ENCODE peak calls at places on chromosomes 3 and 15, in six cellular contexts. One of them, this sample, is unnamed.

GRCh38 chr3:4772171-4772804 is 206.9 kb upstream of the BHLHE40 start:
- DNase-seq in A549: no peak
- DNase-seq in ovary: peak; percentile 76
- DNase-seq in transverse colon: peak; percentile 85
- DNase-seq in suprapubic skin: peak; percentile 85
- DNase-seq in sigmoid colon: peak; percentile 93
- DNase-seq in this sample: no peak

GRCh38 chr3:162119651-162120050 is 623.0 kb downstream of the OTOL1 start:
- DNase-seq in A549: no peak
- DNase-seq in ovary: no peak
- DNase-seq in transverse colon: no peak
- DNase-seq in suprapubic skin: no peak
- DNase-seq in sigmoid colon: no peak
- DNase-seq in this sample: no peak

GRCh38 chr3:141469712-141470111 is 17.1 kb upstream of the RASA2 start:
- DNase-seq in A549: no peak
- DNase-seq in ovary: no peak
- DNase-seq in transverse colon: no peak
- DNase-seq in suprapubic skin: no peak
- DNase-seq in sigmoid colon: no peak
- DNase-seq in this sample: no peak

GRCh38 chr15:66196565-66196964 is 57.0 kb downstream of the MEGF11 start:
- DNase-seq in A549: no peak
- DNase-seq in ovary: no peak
- DNase-seq in transverse colon: no peak
- DNase-seq in suprapubic skin: no peak
- DNase-seq in sigmoid colon: no peak
- DNase-seq in this sample: no peak

GRCh38 chr3:151037746-151038145 is 47.7 kb upstream of the MED12L start:
- DNase-seq in A549: peak; percentile 41
- DNase-seq in ovary: peak; percentile 73
- DNase-seq in transverse colon: peak; percentile 9
- DNase-seq in suprapubic skin: no peak
- DNase-seq in sigmoid colon: peak; percentile 62
- DNase-seq in this sample: no peak

GRCh38 chr3:14124223-14124614 is 451 bp downstream of the CHCHD4 start:
- DNase-seq in A549: peak; percentile 63
- DNase-seq in ovary: no peak
- DNase-seq in transverse colon: peak; percentile 80
- DNase-seq in suprapubic skin: peak; percentile 90
- DNase-seq in sigmoid colon: peak; percentile 86
- DNase-seq in this sample: no peak

GRCh38 chr3:123627673-123628670 is 43.1 kb upstream of the HACD2 start:
- DNase-seq in A549: no peak
- DNase-seq in ovary: no peak
- DNase-seq in transverse colon: peak; percentile 47
- DNase-seq in suprapubic skin: no peak
- DNase-seq in sigmoid colon: peak; percentile 94
- DNase-seq in this sample: no peak

GRCh38 chr15:63858448-63858847 is 24.7 kb upstream of the HERC1 start:
- DNase-seq in A549: no peak
- DNase-seq in ovary: no peak
- DNase-seq in transverse colon: no peak
- DNase-seq in suprapubic skin: no peak
- DNase-seq in sigmoid colon: no peak
- DNase-seq in this sample: no peak

GRCh38 chr3:56291244-56291680 is 177.0 kb downstream of the ERC2 start:
- DNase-seq in A549: no peak
- DNase-seq in ovary: no peak
- DNase-seq in transverse colon: no peak
- DNase-seq in suprapubic skin: no peak
- DNase-seq in sigmoid colon: no peak
- DNase-seq in this sample: no peak

GRCh38 chr15:94930441-94930840 is 699.1 kb downstream of the MCTP2 start:
- DNase-seq in A549: no peak
- DNase-seq in ovary: no peak
- DNase-seq in transverse colon: no peak
- DNase-seq in suprapubic skin: no peak
- DNase-seq in sigmoid colon: no peak
- DNase-seq in this sample: no peak

GRCh38 chr3:104909721-104910120 is 457.0 kb upstream of the ALCAM start:
- DNase-seq in A549: no peak
- DNase-seq in ovary: no peak
- DNase-seq in transverse colon: no peak
- DNase-seq in suprapubic skin: no peak
- DNase-seq in sigmoid colon: no peak
- DNase-seq in this sample: no peak

GRCh38 chr15:51907136-51907862 is 64.3 kb downstream of the LEO1 start:
- DNase-seq in A549: peak; percentile 69
- DNase-seq in ovary: no peak
- DNase-seq in transverse colon: peak; percentile 28
- DNase-seq in suprapubic skin: no peak
- DNase-seq in sigmoid colon: no peak
- DNase-seq in this sample: peak; percentile 78

GRCh38 chr3:150673966-150674365 is 29.8 kb downstream of the ERICH6 start:
- DNase-seq in A549: peak; percentile 10
- DNase-seq in ovary: no peak
- DNase-seq in transverse colon: no peak
- DNase-seq in suprapubic skin: no peak
- DNase-seq in sigmoid colon: no peak
- DNase-seq in this sample: no peak

GRCh38 chr15:23736291-23736690 is 49.2 kb upstream of the NDN start:
- DNase-seq in A549: no peak
- DNase-seq in ovary: no peak
- DNase-seq in transverse colon: no peak
- DNase-seq in suprapubic skin: no peak
- DNase-seq in sigmoid colon: no peak
- DNase-seq in this sample: no peak

GRCh38 chr3:17707813-17708543 is 34.5 kb downstream of the TBC1D5 start:
- DNase-seq in A549: no peak
- DNase-seq in ovary: no peak
- DNase-seq in transverse colon: no peak
- DNase-seq in suprapubic skin: no peak
- DNase-seq in sigmoid colon: no peak
- DNase-seq in this sample: no peak

GRCh38 chr15:36363335-36363734 is 216.1 kb upstream of the CDIN1 start:
- DNase-seq in A549: peak; percentile 15
- DNase-seq in ovary: no peak
- DNase-seq in transverse colon: no peak
- DNase-seq in suprapubic skin: no peak
- DNase-seq in sigmoid colon: no peak
- DNase-seq in this sample: no peak

GRCh38 chr3:194757629-194758028 is 71.9 kb downstream of the FAM43A start:
- DNase-seq in A549: no peak
- DNase-seq in ovary: no peak
- DNase-seq in transverse colon: no peak
- DNase-seq in suprapubic skin: no peak
- DNase-seq in sigmoid colon: peak; percentile 72
- DNase-seq in this sample: no peak

GRCh38 chr3:64144241-64144900 is 80.9 kb downstream of the PRICKLE2 start:
- DNase-seq in A549: no peak
- DNase-seq in ovary: no peak
- DNase-seq in transverse colon: no peak
- DNase-seq in suprapubic skin: no peak
- DNase-seq in sigmoid colon: no peak
- DNase-seq in this sample: no peak

GRCh38 chr15:70486451-70487379 is 276.6 kb downstream of the UACA start:
- DNase-seq in A549: no peak
- DNase-seq in ovary: no peak
- DNase-seq in transverse colon: no peak
- DNase-seq in suprapubic skin: no peak
- DNase-seq in sigmoid colon: peak; percentile 77
- DNase-seq in this sample: peak; percentile 73

DNA sequence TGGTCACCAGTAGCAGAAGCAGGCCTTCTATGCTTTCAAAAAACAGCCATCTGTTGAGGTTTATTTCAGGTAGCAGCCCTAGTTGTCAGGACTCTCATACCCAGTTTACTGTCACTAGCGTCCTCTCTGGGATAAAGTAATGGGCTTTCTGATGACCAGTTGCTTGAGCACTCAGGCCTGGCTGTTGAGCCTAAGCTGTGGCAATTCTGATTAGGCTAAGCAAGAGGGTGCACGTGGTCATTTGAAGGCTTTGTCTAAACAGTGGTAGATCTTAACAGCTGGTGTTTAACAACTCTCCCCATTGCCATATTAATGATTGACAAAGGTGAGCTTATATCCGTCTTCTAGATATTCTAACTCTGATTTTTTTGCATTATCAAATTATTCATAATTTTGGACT is 132.9 kb upstream of the TMCO5A start:
- DNase-seq in A549: no peak
- DNase-seq in ovary: no peak
- DNase-seq in transverse colon: no peak
- DNase-seq in suprapubic skin: no peak
- DNase-seq in sigmoid colon: no peak
- DNase-seq in this sample: no peak
- TF ChIP-seq EP300 in A549: no peak
- TF ChIP-seq EP300 in ovary: no peak
- TF ChIP-seq EP300 in transverse colon: no peak
- TF ChIP-seq EP300 in suprapubic skin: no peak
- TF ChIP-seq EP300 in sigmoid colon: no peak
- TF ChIP-seq EP300 in this sample: no peak

GRCh38 chr15:41774062-41774872 is at the start of gene MAPKBP1:
- DNase-seq in A549: peak; percentile 95
- DNase-seq in ovary: peak; percentile 98
- DNase-seq in transverse colon: peak; percentile 98
- DNase-seq in suprapubic skin: peak; percentile 98
- DNase-seq in sigmoid colon: peak; percentile 98
- DNase-seq in this sample: peak; percentile 99
- TF ChIP-seq EP300 in A549: no peak
- TF ChIP-seq EP300 in ovary: no peak
- TF ChIP-seq EP300 in transverse colon: no peak
- TF ChIP-seq EP300 in suprapubic skin: no peak
- TF ChIP-seq EP300 in sigmoid colon: no peak
- TF ChIP-seq EP300 in this sample: no peak

DNA sequence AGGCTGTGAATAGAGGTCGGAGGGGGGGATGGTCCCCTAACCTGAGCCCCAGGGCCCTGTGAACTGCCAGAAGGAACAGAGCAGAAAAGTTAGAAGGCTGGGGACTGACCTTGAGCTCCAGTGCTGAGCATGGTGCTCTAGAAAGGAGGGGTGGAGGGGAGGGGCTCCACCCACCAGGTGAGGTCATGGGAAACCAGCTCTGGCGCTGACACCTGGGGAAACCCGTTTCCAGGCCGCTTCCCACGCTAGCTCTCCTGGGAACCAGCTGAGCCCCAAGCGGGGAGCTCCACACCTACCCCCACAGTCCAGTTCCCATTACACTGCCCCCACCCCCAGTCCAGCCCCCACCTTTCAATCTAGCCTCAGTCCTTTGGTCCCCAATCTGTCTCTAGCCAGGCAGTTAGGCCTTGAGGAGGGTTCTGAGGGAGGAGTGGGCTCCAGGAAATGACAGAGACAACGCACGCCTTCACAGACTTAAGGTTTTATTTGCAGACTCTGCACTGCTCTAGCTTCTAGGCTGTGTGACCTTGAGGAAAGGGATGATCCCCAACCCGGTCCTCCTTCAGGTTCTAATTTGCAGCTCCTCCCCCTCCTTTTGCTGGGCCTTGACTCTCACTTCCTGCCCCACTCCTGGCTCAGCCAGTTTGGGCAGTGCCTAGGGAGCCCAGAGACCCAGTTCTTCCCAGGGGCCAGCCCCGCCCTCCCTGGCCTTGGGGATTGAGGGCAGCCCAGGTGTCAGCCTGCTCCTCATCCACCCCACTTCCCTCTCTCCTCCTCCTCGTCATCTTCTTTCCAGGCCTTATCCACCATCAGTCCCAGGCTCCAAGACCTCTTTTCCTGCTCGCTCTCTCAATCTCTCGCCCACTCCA is 2.1 kb downstream of the RHOV start:
- DNase-seq in A549: no peak
- DNase-seq in ovary: no peak
- DNase-seq in transverse colon: peak; percentile 77
- DNase-seq in suprapubic skin: no peak
- DNase-seq in sigmoid colon: no peak
- DNase-seq in this sample: peak; percentile 78
- TF ChIP-seq EP300 in A549: no peak
- TF ChIP-seq EP300 in ovary: no peak
- TF ChIP-seq EP300 in transverse colon: no peak
- TF ChIP-seq EP300 in suprapubic skin: no peak
- TF ChIP-seq EP300 in sigmoid colon: no peak
- TF ChIP-seq EP300 in this sample: no peak

GRCh38 chr3:132416807-132417694 is at the start of gene DNAJC13:
- DNase-seq in A549: peak; percentile 89
- DNase-seq in ovary: peak; percentile 93
- DNase-seq in transverse colon: peak; percentile 94
- DNase-seq in suprapubic skin: peak; percentile 96
- DNase-seq in sigmoid colon: peak; percentile 97
- DNase-seq in this sample: peak; percentile 93
- TF ChIP-seq EP300 in A549: no peak
- TF ChIP-seq EP300 in ovary: no peak
- TF ChIP-seq EP300 in transverse colon: no peak
- TF ChIP-seq EP300 in suprapubic skin: no peak
- TF ChIP-seq EP300 in sigmoid colon: no peak
- TF ChIP-seq EP300 in this sample: no peak

DNA sequence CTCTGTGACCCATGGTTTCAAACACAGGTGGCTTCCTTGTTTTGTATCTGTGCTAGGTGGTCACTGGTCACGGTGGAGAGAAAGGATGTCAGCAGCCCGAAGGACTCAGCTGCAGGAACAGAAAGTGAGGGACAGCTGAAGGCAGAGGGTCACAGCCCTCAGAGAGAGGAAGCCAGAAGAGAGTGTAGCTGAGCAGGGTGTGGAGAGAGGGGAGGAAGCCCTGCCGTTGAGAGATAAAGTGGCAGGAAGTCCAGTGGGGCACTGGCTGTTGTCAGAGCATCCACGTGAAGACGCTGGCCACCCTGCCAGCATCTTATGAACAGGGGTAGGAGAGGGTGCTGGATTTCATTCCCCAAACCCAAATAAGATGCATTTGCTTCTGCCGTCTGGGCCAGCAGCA is 36.9 kb downstream of the LIMD1 start:
- DNase-seq in A549: no peak
- DNase-seq in ovary: no peak
- DNase-seq in transverse colon: no peak
- DNase-seq in suprapubic skin: no peak
- DNase-seq in sigmoid colon: no peak
- DNase-seq in this sample: no peak
- TF ChIP-seq EP300 in A549: no peak
- TF ChIP-seq EP300 in ovary: no peak
- TF ChIP-seq EP300 in transverse colon: no peak
- TF ChIP-seq EP300 in suprapubic skin: no peak
- TF ChIP-seq EP300 in sigmoid colon: no peak
- TF ChIP-seq EP300 in this sample: no peak

GRCh38 chr3:42852443-42852842 is 23.2 kb downstream of the CYP8B1 start:
- DNase-seq in A549: no peak
- DNase-seq in ovary: no peak
- DNase-seq in transverse colon: no peak
- DNase-seq in suprapubic skin: peak; percentile 78
- DNase-seq in sigmoid colon: no peak
- DNase-seq in this sample: no peak
- TF ChIP-seq EP300 in A549: no peak
- TF ChIP-seq EP300 in ovary: no peak
- TF ChIP-seq EP300 in transverse colon: no peak
- TF ChIP-seq EP300 in suprapubic skin: no peak
- TF ChIP-seq EP300 in sigmoid colon: no peak
- TF ChIP-seq EP300 in this sample: no peak